ENCODE peak calls at places on chromosomes 5 and 9, in four cellular contexts. J is NB4, A is esophagus squamous epithelium, D is cardiac fibroblast. I is an unnamed sample.

GRCh38 chr9:69895185-69895584 is 74.6 kb downstream of the CFAP95 start:
- DNase-seq in J (no peak), A (no peak), D (no peak), I (no peak)

GRCh38 chr5:127153031-127153430 is 79.7 kb upstream of the C5orf63 start:
- DNase-seq in J (no peak), A (no peak), D (peak), I (no peak)

GRCh38 chr5:8825161-8825757 is 720.6 kb downstream of the SEMA5A start:
- DNase-seq in J (no peak), A (no peak), D (peak), I (no peak)

GRCh38 chr5:111735829-111736228 is 21.2 kb downstream of the NREP start:
- DNase-seq in J (peak), A (no peak), D (peak), I (no peak)

GRCh38 chr5:172713113-172713808 is 57.7 kb downstream of the DUSP1 start:
- DNase-seq in J (peak), A (no peak), D (peak), I (peak)

GRCh38 chr5:141940695-141941271 is 17.1 kb downstream of the DELE1 start:
- DNase-seq in J (peak), A (no peak), D (no peak), I (no peak)

GRCh38 chr5:131475416-131476045 is 159.5 kb downstream of the RAPGEF6 start:
- DNase-seq in J (no peak), A (no peak), D (peak), I (no peak)

GRCh38 chr9:137427454-137428310 is 4.5 kb downstream of the NOXA1 start:
- DNase-seq in J (no peak), A (no peak), D (no peak), I (no peak)

GRCh38 chr5:59757442-59757841 is 136.1 kb downstream of the PDE4D start:
- DNase-seq in J (no peak), A (no peak), D (peak), I (no peak)

GRCh38 chr9:134284741-134285140 is 41.5 kb upstream of the RXRA start:
- DNase-seq in J (no peak), A (no peak), D (no peak), I (no peak)

GRCh38 chr9:84617415-84617814 is 52.1 kb upstream of the NTRK2 start:
- DNase-seq in J (no peak), A (no peak), D (no peak), I (no peak)

GRCh38 chr5:90528704-90529233 is 615 bp downstream of the LYSMD3 start:
- DNase-seq in J (peak), A (no peak), D (peak), I (no peak)

GRCh38 chr9:109914280-109915027 is 134.5 kb downstream of the PALM2AKAP2 start:
- DNase-seq in J (no peak), A (no peak), D (peak), I (no peak)

GRCh38 chr5:168228668-168229067 is 62.8 kb upstream of the WWC1 start:
- DNase-seq in J (no peak), A (no peak), D (no peak), I (no peak)

GRCh38 chr5:86137297-86137696 is 480.4 kb upstream of the COX7C start:
- DNase-seq in J (no peak), A (no peak), D (no peak), I (no peak)

GRCh38 chr9:114348906-114349482 is 19.3 kb downstream of the ORM2 start:
- DNase-seq in J (peak), A (peak), D (peak), I (peak)

GRCh38 chr9:71004196-71004595 is 117.2 kb downstream of the TRPM3 start:
- DNase-seq in J (no peak), A (no peak), D (no peak), I (no peak)

GRCh38 chr5:5494489-5495402 is 72.3 kb downstream of the ICE1 start:
- DNase-seq in J (peak), A (peak), D (peak), I (peak)

GRCh38 chr5:135035678-135036030 is 1.6 kb upstream of the PITX1 start:
- DNase-seq in J (no peak), A (no peak), D (no peak), I (no peak)

GRCh38 chr5:25964009-25964372 is 1074.4 kb downstream of the CDH9 start:
- DNase-seq in J (no peak), A (no peak), D (no peak), I (no peak)

GRCh38 chr5:116395178-116395577 is 179.4 kb downstream of the SEMA6A start:
- DNase-seq in J (no peak), A (no peak), D (no peak), I (no peak)

GRCh38 chr5:138944527-138945322 is 69.6 kb upstream of the LRRTM2 start:
- DNase-seq in J (no peak), A (no peak), D (no peak), I (no peak)

DNA sequence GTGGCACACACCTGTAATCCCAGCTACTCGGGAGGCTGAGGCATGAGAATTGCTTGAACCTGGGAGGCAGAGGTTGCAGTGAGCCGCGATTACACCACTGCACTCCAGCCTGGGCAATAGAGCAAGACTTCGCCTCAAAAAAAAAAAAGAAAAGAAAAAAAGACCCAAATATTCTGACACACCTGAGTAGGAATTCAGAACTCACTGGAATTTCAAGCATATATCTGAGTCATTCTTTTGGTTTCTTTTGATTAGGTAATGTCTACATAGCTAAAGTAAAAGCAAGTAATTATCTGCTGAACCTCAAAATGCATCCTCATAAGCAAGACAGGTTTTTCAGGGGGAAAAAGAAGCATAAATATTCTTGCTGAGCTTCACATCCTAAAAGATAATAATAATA is 35.9 kb downstream of the ANKRD31 start:
- DNase-seq in J (no peak), A (no peak), D (no peak), I (no peak)
- H3K4me3 ChIP-seq in J (no peak), A (no peak), D (no peak), I (no peak)

GRCh38 chr9:120926397-120926928 is at the start of gene TRAF1:
- DNase-seq in J (peak), A (no peak), D (no peak), I (no peak)
- H3K4me3 ChIP-seq in J (no peak), A (peak), D (no peak), I (peak)

GRCh38 chr9:128657344-128657704 is 677 bp upstream of the DYNC2I2 start:
- DNase-seq in J (no peak), A (no peak), D (no peak), I (no peak)
- H3K4me3 ChIP-seq in J (peak), A (peak), D (no peak), I (peak)

DNA sequence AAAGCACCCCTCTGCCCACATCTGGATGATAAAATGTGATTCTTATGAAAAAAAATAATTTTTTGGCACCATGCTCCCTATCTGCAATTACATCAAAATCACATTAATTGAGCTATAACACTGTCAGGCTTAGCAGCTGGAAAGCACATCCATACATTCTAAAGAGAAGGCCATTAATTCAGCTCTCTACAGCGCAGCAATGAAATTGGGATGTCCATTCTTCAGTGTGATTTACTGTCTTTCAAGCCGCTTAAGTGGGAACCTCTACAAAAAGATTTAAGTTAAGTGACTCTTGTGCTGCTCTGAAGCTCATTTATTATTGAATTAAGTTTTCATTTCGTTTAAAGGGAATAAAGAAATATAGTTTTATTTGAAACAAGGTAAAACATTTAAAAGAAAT is 171.3 kb downstream of the EBF1 start:
- DNase-seq in J (no peak), A (no peak), D (no peak), I (no peak)
- H3K4me3 ChIP-seq in J (no peak), A (no peak), D (no peak), I (no peak)

GRCh38 chr9:101028346-101029299 is at the start of gene PLPPR1:
- DNase-seq in J (no peak), A (no peak), D (peak), I (no peak)

GRCh38 chr9:101027246-101027645 is 1.3 kb upstream of the PLPPR1 start:
- DNase-seq in J (no peak), A (no peak), D (no peak), I (no peak)

GRCh38 chr9:101027733-101028345 is 688 bp upstream of the PLPPR1 start:
- DNase-seq in J (no peak), A (no peak), D (no peak), I (no peak)

GRCh38 chr9:101030022-101030391 is 1.5 kb downstream of the PLPPR1 start:
- DNase-seq in J (no peak), A (no peak), D (no peak), I (no peak)

GRCh38 chr9:101029300-101030021 is 934 bp downstream of the PLPPR1 start:
- DNase-seq in J (no peak), A (no peak), D (no peak), I (no peak)
- H3K4me3 ChIP-seq in J (no peak), A (peak), D (peak), I (no peak)

DNA sequence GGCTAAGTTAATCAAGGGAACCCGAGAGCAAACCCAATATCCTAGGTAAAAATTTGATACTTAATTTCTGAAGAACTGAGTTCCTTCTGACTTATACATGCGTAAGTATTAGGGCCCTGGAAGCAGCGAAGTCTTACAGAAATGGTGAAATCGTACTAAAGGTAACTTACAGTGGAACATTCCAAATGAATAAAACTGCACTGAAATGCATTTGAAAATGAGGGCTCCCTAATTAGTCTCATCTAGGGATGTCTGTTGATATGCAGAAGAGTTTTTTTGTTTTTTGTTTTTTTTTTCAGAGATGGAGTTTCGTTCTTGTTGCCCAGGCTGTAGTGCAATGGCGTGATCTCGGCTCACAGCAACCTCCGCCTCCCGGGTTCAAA is 10.4 kb upstream of the NANS start:
- DNase-seq in J (no peak), A (no peak), D (no peak), I (no peak)
- H3K4me3 ChIP-seq in J (peak), A (no peak), D (no peak), I (peak)

GRCh38 chr5:175247146-175247545 is 196.8 kb downstream of the DRD1 start:
- DNase-seq in J (no peak), A (no peak), D (no peak), I (no peak)

GRCh38 chr5:175252234-175252805 is 191.7 kb downstream of the DRD1 start:
- DNase-seq in J (no peak), A (no peak), D (no peak), I (no peak)

GRCh38 chr5:175253597-175253996 is 190.4 kb downstream of the DRD1 start:
- DNase-seq in J (no peak), A (no peak), D (no peak), I (no peak)

GRCh38 chr5:175248416-175248905 is 195.5 kb downstream of the DRD1 start:
- DNase-seq in J (no peak), A (no peak), D (no peak), I (no peak)

DNA sequence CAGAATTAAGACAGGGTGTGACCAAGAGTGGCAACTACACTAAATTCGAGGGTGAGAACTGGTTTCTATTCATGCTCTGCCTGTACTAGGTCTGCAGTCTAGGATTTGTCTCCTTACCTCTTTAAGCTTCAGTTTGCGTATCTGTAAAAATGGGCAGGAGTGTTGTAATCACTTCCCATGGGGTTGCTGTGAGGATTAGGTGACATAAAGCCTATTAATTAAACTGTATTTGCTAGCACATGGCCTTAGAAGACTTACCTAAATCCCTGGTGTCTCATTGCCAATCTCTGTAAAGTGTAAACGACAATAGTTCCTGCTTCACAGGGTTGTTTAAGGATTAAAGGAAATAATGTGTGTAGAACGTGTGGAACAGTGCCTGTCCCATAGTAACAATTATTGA is 193.6 kb downstream of the DRD1 start:
- DNase-seq in J (no peak), A (no peak), D (no peak), I (no peak)
- H3K4me3 ChIP-seq in J (no peak), A (no peak), D (no peak), I (no peak)

GRCh38 chr9:16060457-16061129 is 507.8 kb downstream of the CCDC171 start:
- DNase-seq in J (no peak), A (no peak), D (no peak), I (no peak)

GRCh38 chr9:16062542-16063240 is 509.8 kb downstream of the CCDC171 start:
- DNase-seq in J (no peak), A (no peak), D (peak), I (no peak)

GRCh38 chr9:16058131-16058549 is 505.3 kb downstream of the CCDC171 start:
- DNase-seq in J (peak), A (no peak), D (peak), I (no peak)

GRCh38 chr9:16064701-16065230 is 511.9 kb downstream of the CCDC171 start:
- DNase-seq in J (no peak), A (no peak), D (no peak), I (no peak)

DNA sequence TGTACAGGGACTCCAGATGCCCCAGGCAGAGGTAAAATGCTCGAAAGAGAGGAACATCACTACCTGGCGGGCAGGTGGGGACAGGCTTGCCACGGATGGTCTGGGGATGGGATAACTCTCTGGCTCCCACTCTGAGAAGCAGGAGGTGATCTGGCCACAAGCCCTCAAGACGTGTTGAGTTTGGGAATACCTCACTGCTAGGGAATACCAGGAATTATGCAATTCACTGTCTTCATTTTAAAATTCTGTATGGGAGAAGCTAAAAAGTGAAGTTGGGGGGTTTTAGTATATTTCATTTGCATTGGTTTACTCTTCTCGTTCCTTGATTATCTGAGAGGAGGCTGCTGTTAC is 510.4 kb downstream of the CCDC171 start:
- DNase-seq in J (no peak), A (no peak), D (no peak), I (no peak)
- H3K4me3 ChIP-seq in J (no peak), A (no peak), D (peak), I (no peak)

DNA sequence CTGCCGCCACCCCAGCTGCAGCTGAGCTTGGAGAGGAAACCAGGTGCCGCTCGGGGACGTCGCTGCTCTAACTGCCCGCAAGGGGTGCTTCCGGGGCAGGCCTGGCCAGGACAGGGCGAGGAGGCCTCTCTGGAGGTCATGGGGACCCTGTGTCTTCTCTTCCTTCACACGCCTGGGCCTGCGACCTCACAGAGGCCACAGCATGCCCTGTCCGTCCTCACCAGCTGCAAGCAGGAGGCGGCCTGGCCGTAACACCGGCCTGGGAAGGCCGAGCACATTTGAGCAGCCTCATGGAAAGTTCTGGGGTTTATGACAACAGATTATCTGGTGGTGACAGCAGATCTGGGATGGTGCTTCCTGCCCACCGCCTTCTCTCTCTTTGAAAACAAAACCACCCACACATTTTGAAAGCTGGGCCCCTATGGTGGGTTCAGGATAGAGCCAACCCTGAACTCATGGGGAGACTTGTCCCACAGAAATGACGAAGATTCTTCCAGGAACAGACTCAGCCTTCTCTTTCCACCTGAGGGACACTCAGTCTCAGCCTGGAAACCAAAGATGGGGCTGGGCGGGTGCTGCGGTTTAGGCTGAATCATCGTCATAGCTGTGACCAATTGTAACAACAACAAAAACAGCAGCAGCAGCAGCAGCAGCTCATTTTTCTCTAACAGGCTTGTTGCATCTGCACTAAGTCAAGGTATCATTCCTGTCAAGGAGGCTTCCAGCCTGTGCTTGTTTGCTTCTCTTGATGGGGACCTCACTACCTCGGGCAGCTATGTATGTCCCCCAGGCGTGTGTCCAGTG is 99.6 kb upstream of the RAPGEF1 start:
- DNase-seq in J (peak), A (no peak), D (peak), I (peak)
- H3K4me3 ChIP-seq in J (no peak), A (no peak), D (no peak), I (no peak)

GRCh38 chr5:147472669-147473131 is 37.2 kb downstream of the DPYSL3 start:
- DNase-seq in J (no peak), A (no peak), D (no peak), I (no peak)

GRCh38 chr5:147464211-147464610 is 45.7 kb downstream of the DPYSL3 start:
- DNase-seq in J (peak), A (no peak), D (peak), I (no peak)

GRCh38 chr5:147466581-147466980 is 43.3 kb downstream of the DPYSL3 start:
- DNase-seq in J (no peak), A (no peak), D (no peak), I (no peak)

GRCh38 chr5:147467973-147468508 is 41.8 kb downstream of the DPYSL3 start:
- DNase-seq in J (no peak), A (no peak), D (peak), I (no peak)
- H3K4me3 ChIP-seq in J (no peak), A (no peak), D (no peak), I (no peak)

I was measured in effector memory CD4-positive, alpha-beta T cell.